ENCODE peak calls at places on chromosome 2, in nine cellular contexts. One of them, this sample, is unnamed.

GRCh38 chr2:905091-905832 is 45.4 kb upstream of the SNTG2 start:
- DNase-seq in esophagus muscularis mucosa: no peak
- DNase-seq in transverse colon: no peak
- DNase-seq in HepG2: no peak
- DNase-seq in ovary: no peak
- DNase-seq in K562: no peak
- DNase-seq in stomach: peak
- DNase-seq in upper lobe of left lung: peak
- DNase-seq in sigmoid colon: no peak
- DNase-seq in this sample: no peak

GRCh38 chr2:72236445-72237067 is 88.9 kb upstream of the CYP26B1 start:
- DNase-seq in esophagus muscularis mucosa: no peak
- DNase-seq in transverse colon: no peak
- DNase-seq in HepG2: no peak
- DNase-seq in ovary: no peak
- DNase-seq in K562: no peak
- DNase-seq in stomach: no peak
- DNase-seq in upper lobe of left lung: no peak
- DNase-seq in sigmoid colon: no peak
- DNase-seq in this sample: peak

GRCh38 chr2:128832946-128833560 is 514.4 kb upstream of the HS6ST1 start:
- DNase-seq in esophagus muscularis mucosa: peak
- DNase-seq in transverse colon: no peak
- DNase-seq in HepG2: no peak
- DNase-seq in ovary: no peak
- DNase-seq in K562: no peak
- DNase-seq in stomach: no peak
- DNase-seq in upper lobe of left lung: no peak
- DNase-seq in sigmoid colon: no peak
- DNase-seq in this sample: no peak

GRCh38 chr2:101121174-101121573 is 30.0 kb downstream of the TBC1D8 start:
- DNase-seq in esophagus muscularis mucosa: no peak
- DNase-seq in transverse colon: peak
- DNase-seq in HepG2: no peak
- DNase-seq in ovary: no peak
- DNase-seq in K562: no peak
- DNase-seq in stomach: peak
- DNase-seq in upper lobe of left lung: no peak
- DNase-seq in sigmoid colon: no peak
- DNase-seq in this sample: no peak

GRCh38 chr2:181036848-181037603 is 56.6 kb downstream of the UBE2E3 start:
- DNase-seq in esophagus muscularis mucosa: no peak
- DNase-seq in transverse colon: no peak
- DNase-seq in HepG2: no peak
- DNase-seq in ovary: no peak
- DNase-seq in K562: no peak
- DNase-seq in stomach: no peak
- DNase-seq in upper lobe of left lung: no peak
- DNase-seq in sigmoid colon: no peak
- DNase-seq in this sample: no peak

GRCh38 chr2:20578895-20579825 is 71.7 kb downstream of the HS1BP3 start:
- DNase-seq in esophagus muscularis mucosa: peak
- DNase-seq in transverse colon: peak
- DNase-seq in HepG2: peak
- DNase-seq in ovary: peak
- DNase-seq in K562: peak
- DNase-seq in stomach: peak
- DNase-seq in upper lobe of left lung: peak
- DNase-seq in sigmoid colon: peak
- DNase-seq in this sample: peak

GRCh38 chr2:101150306-101151140 is 659 bp downstream of the TBC1D8 start:
- DNase-seq in esophagus muscularis mucosa: no peak
- DNase-seq in transverse colon: peak
- DNase-seq in HepG2: no peak
- DNase-seq in ovary: peak
- DNase-seq in K562: peak
- DNase-seq in stomach: peak
- DNase-seq in upper lobe of left lung: peak
- DNase-seq in sigmoid colon: peak
- DNase-seq in this sample: no peak

GRCh38 chr2:26780203-26780760 is 5.6 kb upstream of the CENPA start:
- DNase-seq in esophagus muscularis mucosa: no peak
- DNase-seq in transverse colon: no peak
- DNase-seq in HepG2: no peak
- DNase-seq in ovary: no peak
- DNase-seq in K562: no peak
- DNase-seq in stomach: no peak
- DNase-seq in upper lobe of left lung: no peak
- DNase-seq in sigmoid colon: no peak
- DNase-seq in this sample: no peak

GRCh38 chr2:227877359-227878309 is 6.2 kb downstream of the DAW1 start:
- DNase-seq in esophagus muscularis mucosa: no peak
- DNase-seq in transverse colon: no peak
- DNase-seq in HepG2: no peak
- DNase-seq in ovary: no peak
- DNase-seq in K562: no peak
- DNase-seq in stomach: no peak
- DNase-seq in upper lobe of left lung: peak
- DNase-seq in sigmoid colon: no peak
- DNase-seq in this sample: no peak

GRCh38 chr2:120661551-120661950 is 74.1 kb upstream of the GLI2 start:
- DNase-seq in esophagus muscularis mucosa: no peak
- DNase-seq in transverse colon: no peak
- DNase-seq in HepG2: no peak
- DNase-seq in ovary: peak
- DNase-seq in K562: no peak
- DNase-seq in stomach: peak
- DNase-seq in upper lobe of left lung: no peak
- DNase-seq in sigmoid colon: peak
- DNase-seq in this sample: no peak

DNA sequence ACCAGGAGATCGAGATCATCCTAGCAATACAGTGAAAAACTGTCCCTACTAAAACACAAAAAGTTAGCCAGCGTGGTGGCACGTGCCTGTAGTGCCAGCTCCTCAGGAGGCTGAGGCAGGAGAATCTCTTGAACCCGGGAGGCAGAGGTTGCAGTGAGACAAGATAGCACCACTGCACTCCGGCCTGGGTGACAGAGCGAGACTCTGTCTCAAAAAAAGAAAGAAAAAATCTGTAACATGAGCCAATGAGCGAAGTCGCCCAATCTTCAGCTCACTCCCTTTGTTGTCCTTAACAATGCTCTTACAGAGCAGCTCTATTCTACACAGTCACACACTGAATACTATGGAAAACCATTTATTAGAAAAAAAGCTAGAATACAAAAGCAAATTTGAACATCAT is 22.0 kb downstream of the FAM98A start:
- DNase-seq in esophagus muscularis mucosa: no peak
- DNase-seq in transverse colon: no peak
- DNase-seq in HepG2: no peak
- DNase-seq in ovary: no peak
- DNase-seq in K562: no peak
- DNase-seq in stomach: no peak
- DNase-seq in upper lobe of left lung: no peak
- DNase-seq in sigmoid colon: no peak
- DNase-seq in this sample: no peak
- TF ChIP-seq EP300 in esophagus muscularis mucosa: no peak
- TF ChIP-seq EP300 in transverse colon: no peak
- TF ChIP-seq EP300 in HepG2: no peak
- TF ChIP-seq EP300 in ovary: no peak
- TF ChIP-seq EP300 in K562: no peak
- TF ChIP-seq EP300 in stomach: no peak
- TF ChIP-seq EP300 in upper lobe of left lung: no peak
- TF ChIP-seq EP300 in sigmoid colon: no peak
- TF ChIP-seq EP300 in this sample: no peak

DNA sequence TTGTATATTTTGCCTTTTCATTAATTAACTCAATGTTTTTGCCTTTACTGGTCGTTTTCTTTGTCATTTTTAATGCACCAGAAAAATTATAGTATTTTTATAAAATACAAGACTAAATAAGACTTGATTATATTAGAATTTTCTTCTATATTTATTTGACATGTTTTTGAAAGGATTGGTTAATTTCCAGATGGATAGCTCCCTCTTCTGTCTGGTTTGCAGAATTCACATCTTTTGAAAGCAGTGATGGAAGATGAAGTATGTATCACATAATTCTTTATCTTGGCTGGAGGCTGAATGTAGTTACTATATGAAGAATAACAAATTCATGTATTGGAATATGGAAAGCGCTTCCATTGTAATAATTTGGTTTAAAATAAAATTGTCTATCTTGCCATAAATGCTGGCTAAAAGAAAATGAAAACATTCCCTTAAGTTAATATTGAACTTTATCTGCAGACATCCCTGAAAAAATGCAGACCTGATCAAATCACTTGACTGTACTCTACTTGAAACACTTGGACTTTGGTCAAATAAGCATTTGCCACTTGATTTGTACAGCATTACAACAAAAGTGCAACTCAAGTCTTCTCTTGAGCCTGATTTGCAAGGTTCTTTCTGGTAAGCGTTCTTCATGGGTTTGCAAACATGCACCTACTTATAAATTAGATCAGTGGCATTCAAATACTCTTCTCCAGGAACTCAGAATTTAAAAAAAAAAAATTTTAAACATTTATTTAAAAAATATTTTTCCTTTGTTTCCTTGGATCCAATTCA is 86.4 kb upstream of the EFEMP1 start:
- DNase-seq in esophagus muscularis mucosa: no peak
- DNase-seq in transverse colon: no peak
- DNase-seq in HepG2: peak
- DNase-seq in ovary: no peak
- DNase-seq in K562: no peak
- DNase-seq in stomach: no peak
- DNase-seq in upper lobe of left lung: no peak
- DNase-seq in sigmoid colon: no peak
- DNase-seq in this sample: peak
- TF ChIP-seq EP300 in esophagus muscularis mucosa: no peak
- TF ChIP-seq EP300 in transverse colon: no peak
- TF ChIP-seq EP300 in HepG2: no peak
- TF ChIP-seq EP300 in ovary: no peak
- TF ChIP-seq EP300 in K562: no peak
- TF ChIP-seq EP300 in stomach: no peak
- TF ChIP-seq EP300 in upper lobe of left lung: no peak
- TF ChIP-seq EP300 in sigmoid colon: no peak
- TF ChIP-seq EP300 in this sample: no peak

GRCh38 chr2:12050381-12050780 is 303.9 kb downstream of the LPIN1 start:
- DNase-seq in esophagus muscularis mucosa: no peak
- DNase-seq in transverse colon: no peak
- DNase-seq in HepG2: peak
- DNase-seq in ovary: no peak
- DNase-seq in K562: no peak
- DNase-seq in stomach: no peak
- DNase-seq in upper lobe of left lung: no peak
- DNase-seq in sigmoid colon: no peak
- DNase-seq in this sample: peak
- TF ChIP-seq EP300 in esophagus muscularis mucosa: no peak
- TF ChIP-seq EP300 in transverse colon: no peak
- TF ChIP-seq EP300 in HepG2: no peak
- TF ChIP-seq EP300 in ovary: no peak
- TF ChIP-seq EP300 in K562: peak
- TF ChIP-seq EP300 in stomach: no peak
- TF ChIP-seq EP300 in upper lobe of left lung: no peak
- TF ChIP-seq EP300 in sigmoid colon: no peak
- TF ChIP-seq EP300 in this sample: no peak

GRCh38 chr2:18993756-18994155 is 364.7 kb downstream of the OSR1 start:
- DNase-seq in esophagus muscularis mucosa: no peak
- DNase-seq in transverse colon: no peak
- DNase-seq in HepG2: no peak
- DNase-seq in ovary: no peak
- DNase-seq in K562: no peak
- DNase-seq in stomach: no peak
- DNase-seq in upper lobe of left lung: no peak
- DNase-seq in sigmoid colon: no peak
- DNase-seq in this sample: no peak
- TF ChIP-seq EP300 in esophagus muscularis mucosa: no peak
- TF ChIP-seq EP300 in transverse colon: no peak
- TF ChIP-seq EP300 in HepG2: no peak
- TF ChIP-seq EP300 in ovary: no peak
- TF ChIP-seq EP300 in K562: no peak
- TF ChIP-seq EP300 in stomach: no peak
- TF ChIP-seq EP300 in upper lobe of left lung: no peak
- TF ChIP-seq EP300 in sigmoid colon: no peak
- TF ChIP-seq EP300 in this sample: no peak

DNA sequence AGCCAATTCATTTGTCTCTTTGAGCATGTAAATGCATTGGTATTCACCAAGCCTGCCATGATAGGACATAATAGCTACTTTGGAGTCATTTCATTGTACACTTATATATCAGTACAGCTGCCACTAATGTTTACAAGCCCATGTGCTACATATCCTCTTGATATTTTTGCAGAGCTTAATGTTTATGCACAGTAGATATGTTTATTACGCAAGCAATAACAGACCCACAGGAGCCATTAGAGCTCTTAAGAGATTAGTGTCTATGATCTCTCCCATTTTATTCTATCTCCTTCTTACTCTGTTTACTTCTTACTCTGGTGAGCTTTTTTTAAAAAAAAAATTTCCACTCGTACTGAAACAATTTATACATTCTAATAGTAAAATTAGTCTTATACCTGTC is 1132.1 kb upstream of the ZEB2 start:
- DNase-seq in esophagus muscularis mucosa: no peak
- DNase-seq in transverse colon: no peak
- DNase-seq in HepG2: no peak
- DNase-seq in ovary: no peak
- DNase-seq in K562: no peak
- DNase-seq in stomach: no peak
- DNase-seq in upper lobe of left lung: no peak
- DNase-seq in sigmoid colon: no peak
- DNase-seq in this sample: no peak
- TF ChIP-seq EP300 in esophagus muscularis mucosa: no peak
- TF ChIP-seq EP300 in transverse colon: no peak
- TF ChIP-seq EP300 in HepG2: no peak
- TF ChIP-seq EP300 in ovary: no peak
- TF ChIP-seq EP300 in K562: no peak
- TF ChIP-seq EP300 in stomach: no peak
- TF ChIP-seq EP300 in upper lobe of left lung: no peak
- TF ChIP-seq EP300 in sigmoid colon: no peak
- TF ChIP-seq EP300 in this sample: no peak